ENCODE peak calls at places on chromosomes 2 and 18, in seven cellular contexts. M is T-helper 9 cell, Z is AG08395, F is GM19239, L is heart right ventricle, G is ovary, H is endodermal cell. Q is an unnamed sample.

GRCh38 chr18:13288509-13289138 is 70.1 kb downstream of the LDLRAD4 start:
- DNase-seq in G (no peak), F (no peak), L (no peak), Z (no peak), M (no peak), H (no peak), Q (no peak)

GRCh38 chr2:11030909-11031308 is 119.2 kb downstream of the KCNF1 start:
- DNase-seq in G (no peak), H (peak), F (no peak), M (no peak), L (no peak), Z (no peak), Q (no peak)

GRCh38 chr2:136214284-136214683 is 96.3 kb upstream of the CXCR4 start:
- DNase-seq in Z (no peak), H (no peak), F (no peak), G (no peak), L (no peak), M (no peak), Q (no peak)

GRCh38 chr18:72866901-72867701 is 686 bp downstream of the NETO1 start:
- DNase-seq in H (peak), G (no peak), F (peak), L (no peak), Z (no peak), M (no peak), Q (no peak)

GRCh38 chr2:39550701-39551285 is 113.7 kb upstream of the MAP4K3 start:
- DNase-seq in G (no peak), F (no peak), Z (no peak), L (no peak), M (no peak), H (no peak), Q (no peak)

GRCh38 chr18:63096327-63096874 is 223.2 kb downstream of the BCL2 start:
- DNase-seq in H (no peak), G (no peak), L (no peak), M (no peak), F (no peak), Z (no peak), Q (no peak)

GRCh38 chr2:211816739-211817138 is 721.9 kb downstream of the ERBB4 start:
- DNase-seq in F (no peak), G (no peak), L (no peak), Z (no peak), M (no peak), H (no peak), Q (no peak)

GRCh38 chr2:37837576-37838335 is 87.3 kb upstream of the RMDN2 start:
- DNase-seq in F (no peak), H (peak), Z (no peak), L (peak), G (no peak), M (no peak), Q (no peak)

GRCh38 chr18:13241083-13241892 is 22.7 kb downstream of the LDLRAD4 start:
- DNase-seq in Z (no peak), L (no peak), M (no peak), F (no peak), G (no peak), H (peak), Q (no peak)

GRCh38 chr2:55771612-55772011 is 78.0 kb upstream of the PNPT1 start:
- DNase-seq in G (no peak), L (no peak), F (no peak), Z (peak), H (no peak), M (no peak), Q (no peak)